ENCODE peak calls at places on chromosomes 2 and 18, in eight cellular contexts. R is Peyer's patch, U is body of pancreas, J is fibroblast of lung, Z is HL-60, K is right lobe of liver, G is BE2C, W is cardiac fibroblast. S is an unnamed sample.

GRCh38 chr2:25375371-25375988 is 33.8 kb upstream of the DNMT3A start:
- DNase-seq in R (no peak), U (no peak), J (no peak), Z (peak), K (no peak), G (no peak), W (no peak), S (no peak)

GRCh38 chr2:72148975-72149555 is 1.4 kb upstream of the CYP26B1 start:
- DNase-seq in R (peak), U (peak), J (peak), Z (no peak), K (peak), G (no peak), W (peak), S (peak)

GRCh38 chr18:10497350-10497749 is 28.5 kb upstream of the NAPG start:
- DNase-seq in R (no peak), U (no peak), J (peak), Z (no peak), K (no peak), G (no peak), W (peak), S (no peak)

GRCh38 chr2:119065146-119065545 is 93.4 kb downstream of the C1QL2 start:
- DNase-seq in R (no peak), U (no peak), J (no peak), Z (no peak), K (no peak), G (no peak), W (no peak), S (no peak)

GRCh38 chr18:68769423-68769822 is 28.5 kb upstream of the CCDC102B start:
- DNase-seq in R (no peak), U (no peak), J (no peak), Z (no peak), K (no peak), G (no peak), W (peak), S (no peak)

GRCh38 chr2:18062892-18063291 is 184.4 kb downstream of the KCNS3 start:
- DNase-seq in R (no peak), U (no peak), J (peak), Z (no peak), K (no peak), G (no peak), W (peak), S (no peak)

GRCh38 chr2:142061733-142062132 is 69.1 kb downstream of the LRP1B start:
- DNase-seq in R (no peak), U (no peak), J (no peak), Z (no peak), K (no peak), G (no peak), W (no peak), S (no peak)

GRCh38 chr18:45774065-45774521 is 50.1 kb downstream of the SLC14A1 start:
- DNase-seq in R (no peak), U (no peak), J (peak), Z (no peak), K (no peak), G (no peak), W (peak), S (no peak)

GRCh38 chr18:40121001-40121400 is 1834.0 kb upstream of the PIK3C3 start:
- DNase-seq in R (no peak), U (no peak), J (no peak), Z (no peak), K (no peak), G (no peak), W (no peak), S (no peak)
- TF ChIP-seq CTCF in R (no peak), U (no peak), J (no peak), Z (no peak), K (no peak), G (no peak), W (no peak), S (no peak)

DNA sequence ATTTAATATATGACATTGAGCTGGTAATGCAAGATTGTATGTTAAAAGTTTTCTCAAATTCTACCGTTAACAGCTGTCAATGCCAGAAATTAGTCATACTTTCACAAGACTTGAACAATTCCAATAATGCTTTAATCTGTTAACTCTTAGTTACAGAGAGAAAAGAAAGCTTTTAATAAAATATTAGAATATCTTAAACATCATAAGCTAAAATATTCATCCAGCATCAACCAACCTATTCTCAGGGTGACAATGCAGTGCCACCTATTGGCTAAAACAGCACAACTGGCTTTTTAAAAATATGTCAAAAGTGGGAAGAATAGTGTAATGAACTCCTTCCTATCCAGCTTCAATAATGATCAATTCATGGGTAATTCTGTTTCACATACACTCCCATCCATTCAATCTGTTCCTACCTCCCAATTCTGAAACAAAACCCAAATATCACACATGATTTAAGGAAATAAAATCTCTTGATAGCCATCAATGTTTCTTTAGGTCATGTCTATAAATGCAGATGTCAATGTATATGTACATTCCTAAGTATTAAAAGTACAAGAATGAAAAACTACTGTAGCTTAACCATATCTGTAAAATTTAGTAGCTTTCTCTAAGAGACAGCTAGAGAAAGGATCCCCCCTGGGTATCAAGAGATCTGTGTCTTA is 79.8 kb upstream of the CCDC141 start:
- DNase-seq in R (no peak), U (no peak), J (peak), Z (no peak), K (no peak), G (no peak), W (peak), S (no peak)
- TF ChIP-seq CTCF in R (no peak), U (peak), J (peak), Z (peak), K (peak), G (peak), W (peak), S (peak)

DNA sequence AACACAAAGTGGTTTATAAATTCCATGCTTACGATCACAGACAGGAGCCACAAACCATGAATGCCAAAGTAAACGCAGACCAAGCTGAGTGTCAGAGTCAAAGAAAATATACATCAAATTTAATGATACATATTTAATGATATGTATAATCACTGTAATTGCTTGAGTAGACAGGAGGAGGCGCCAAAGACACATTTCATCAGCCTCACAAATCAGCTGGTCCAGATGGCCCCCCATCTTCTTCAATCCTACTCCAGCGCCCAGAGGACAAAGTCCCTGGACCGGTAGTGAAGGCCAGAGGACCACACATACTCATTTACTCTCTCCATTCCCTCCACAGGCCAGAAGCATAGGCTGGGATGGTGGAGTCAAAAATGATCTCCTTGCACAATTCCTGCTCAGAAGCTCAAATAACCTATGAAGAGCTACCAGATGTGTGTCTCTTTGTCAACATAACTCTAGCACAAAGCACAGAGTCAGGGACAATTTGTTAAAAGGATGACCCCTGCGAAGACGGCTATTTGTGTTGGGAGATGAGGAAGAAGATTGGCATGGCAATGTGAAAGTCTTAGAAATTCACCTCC is 149.3 kb upstream of the PGAP1 start:
- DNase-seq in R (no peak), U (no peak), J (no peak), Z (peak), K (no peak), G (peak), W (no peak), S (no peak)
- TF ChIP-seq CTCF in R (peak), U (no peak), J (peak), Z (peak), K (peak), G (peak), W (peak), S (no peak)

DNA sequence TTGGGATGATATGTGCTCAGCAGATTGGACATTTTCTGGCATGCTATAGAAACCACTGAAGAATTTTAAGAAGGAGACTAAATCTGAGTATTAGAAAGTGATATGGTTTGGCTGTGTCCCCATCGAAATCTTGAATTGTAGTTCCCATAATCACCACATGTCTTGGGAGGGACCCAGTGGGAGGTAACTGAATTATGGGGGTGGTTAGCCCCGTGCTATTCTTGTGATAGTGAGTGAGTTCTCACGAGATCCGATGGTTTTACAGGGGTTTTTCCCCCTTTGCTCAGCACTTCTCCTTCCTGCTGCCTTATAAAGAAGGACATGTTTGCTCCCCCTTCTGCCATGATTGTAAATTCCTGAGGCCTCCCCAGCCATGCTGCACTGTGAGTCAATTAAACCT is 535.9 kb upstream of the VRK2 start:
- DNase-seq in R (no peak), U (no peak), J (no peak), Z (no peak), K (no peak), G (no peak), W (no peak), S (no peak)
- TF ChIP-seq CTCF in R (no peak), U (no peak), J (no peak), Z (no peak), K (no peak), G (no peak), W (no peak), S (no peak)

DNA sequence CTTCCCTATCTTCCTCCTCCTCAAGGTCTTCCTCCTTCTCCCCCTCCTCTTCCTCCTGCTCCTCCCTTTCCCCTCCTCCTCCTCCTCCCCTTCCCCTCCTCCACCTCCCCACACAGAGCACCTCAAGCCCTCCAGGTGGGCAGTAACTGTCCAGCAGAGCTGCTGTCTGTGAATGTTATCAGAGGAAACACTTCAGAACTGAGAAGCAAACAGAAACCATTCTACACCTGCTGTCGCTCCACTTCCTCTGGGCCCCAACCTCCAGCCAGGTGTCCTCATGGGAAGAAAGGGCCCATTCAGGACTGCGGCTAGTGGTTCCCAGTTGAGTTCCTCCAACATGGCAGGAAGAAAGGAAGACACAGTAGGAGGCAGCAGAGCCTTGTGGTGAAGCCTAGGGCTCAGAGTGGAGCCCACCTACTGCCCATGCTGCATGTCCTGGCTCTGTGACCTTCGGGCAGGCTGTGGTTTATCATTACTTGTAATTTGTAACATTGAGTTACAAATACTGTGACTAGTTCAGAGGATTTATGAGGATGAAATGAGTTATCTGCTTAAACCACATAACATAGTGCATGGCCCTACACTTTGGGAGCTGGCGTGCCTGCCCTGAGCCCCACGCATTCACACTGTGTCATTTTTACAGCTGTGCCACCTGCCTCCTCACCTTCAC is 165.9 kb upstream of the ID2 start:
- DNase-seq in R (no peak), U (no peak), J (no peak), Z (peak), K (no peak), G (no peak), W (no peak), S (no peak)
- TF ChIP-seq CTCF in R (no peak), U (no peak), J (no peak), Z (no peak), K (no peak), G (no peak), W (no peak), S (no peak)

GRCh38 chr2:62293490-62294212 is 97.7 kb downstream of the B3GNT2 start:
- DNase-seq in R (peak), U (peak), J (peak), Z (no peak), K (peak), G (peak), W (peak), S (no peak)

GRCh38 chr2:62300925-62301324 is 105.0 kb downstream of the B3GNT2 start:
- DNase-seq in R (no peak), U (no peak), J (no peak), Z (no peak), K (no peak), G (no peak), W (no peak), S (no peak)

GRCh38 chr2:62296833-62297641 is 101.1 kb downstream of the B3GNT2 start:
- DNase-seq in R (no peak), U (no peak), J (no peak), Z (no peak), K (no peak), G (no peak), W (no peak), S (no peak)

GRCh38 chr2:62296034-62296832 is 100.3 kb downstream of the B3GNT2 start:
- DNase-seq in R (no peak), U (no peak), J (no peak), Z (no peak), K (no peak), G (no peak), W (no peak), S (no peak)

DNA sequence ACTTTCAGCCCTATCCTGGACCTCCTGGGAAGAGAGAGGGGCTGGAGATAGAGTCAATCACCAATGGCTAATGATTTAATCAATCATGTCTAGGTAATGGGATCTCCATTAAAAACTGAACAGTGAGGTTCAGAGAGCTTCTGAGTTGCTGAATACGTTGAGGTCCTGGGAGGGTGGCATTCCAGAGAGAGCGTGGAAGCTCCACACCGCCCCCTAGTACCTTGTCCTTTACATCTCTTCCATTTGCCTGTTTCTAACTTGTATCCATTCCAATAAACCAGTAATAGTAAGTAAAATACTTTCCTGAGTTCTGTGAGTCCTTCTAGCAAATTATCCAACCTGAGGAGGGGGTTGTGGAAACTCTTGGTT is 101.7 kb downstream of the B3GNT2 start:
- DNase-seq in R (no peak), U (peak), J (no peak), Z (no peak), K (no peak), G (no peak), W (peak), S (no peak)
- TF ChIP-seq CTCF in R (no peak), U (peak), J (peak), Z (no peak), K (no peak), G (peak), W (peak), S (no peak)

GRCh38 chr2:67277450-67277849 is 119.7 kb upstream of the ETAA1 start:
- DNase-seq in R (peak), U (peak), J (no peak), Z (no peak), K (no peak), G (no peak), W (no peak), S (no peak)
- TF ChIP-seq CTCF in R (no peak), U (no peak), J (no peak), Z (no peak), K (no peak), G (no peak), W (no peak), S (no peak)

GRCh38 chr2:70936979-70937811 is 1.5 kb downstream of the ATP6V1B1 start:
- DNase-seq in R (no peak), U (peak), J (peak), Z (no peak), K (peak), G (no peak), W (no peak), S (no peak)
- TF ChIP-seq CTCF in R (no peak), U (no peak), J (no peak), Z (no peak), K (no peak), G (no peak), W (no peak), S (no peak)

DNA sequence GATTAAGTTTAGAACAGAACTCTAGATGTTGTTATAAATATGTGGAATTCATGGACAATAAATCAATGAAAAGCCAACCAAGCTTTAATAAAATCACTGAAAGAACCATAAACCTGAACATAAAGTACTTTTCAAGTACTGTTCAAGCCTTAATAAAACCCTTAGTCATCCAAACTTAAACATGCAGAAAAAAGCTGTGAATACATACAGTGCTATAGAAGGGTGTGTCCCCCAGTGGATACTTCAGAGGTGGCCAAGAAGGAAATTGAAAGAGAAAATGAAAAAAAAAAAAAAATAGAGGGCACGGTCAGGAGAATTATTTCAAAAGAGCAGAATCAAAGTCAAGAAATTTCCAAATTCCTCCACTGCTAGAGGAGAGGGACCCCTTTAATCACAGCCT is 141.1 kb downstream of the SP100 start:
- DNase-seq in R (no peak), U (no peak), J (no peak), Z (no peak), K (no peak), G (no peak), W (no peak), S (no peak)
- TF ChIP-seq CTCF in R (no peak), U (no peak), J (no peak), Z (no peak), K (no peak), G (no peak), W (no peak), S (no peak)

GRCh38 chr2:14910659-14911058 is 278.1 kb downstream of the LRATD1 start:
- DNase-seq in R (no peak), U (no peak), J (peak), Z (no peak), K (no peak), G (no peak), W (no peak), S (no peak)

GRCh38 chr2:14903709-14904374 is 271.3 kb downstream of the LRATD1 start:
- DNase-seq in R (peak), U (peak), J (no peak), Z (peak), K (peak), G (peak), W (no peak), S (no peak)

GRCh38 chr2:14909795-14910194 is 277.3 kb downstream of the LRATD1 start:
- DNase-seq in R (no peak), U (no peak), J (no peak), Z (no peak), K (no peak), G (peak), W (no peak), S (no peak)

GRCh38 chr2:14905571-14905970 is 273.1 kb downstream of the LRATD1 start:
- DNase-seq in R (no peak), U (no peak), J (no peak), Z (no peak), K (no peak), G (no peak), W (no peak), S (no peak)

GRCh38 chr2:14907014-14907612 is 274.6 kb downstream of the LRATD1 start:
- DNase-seq in R (no peak), U (no peak), J (no peak), Z (peak), K (no peak), G (no peak), W (no peak), S (no peak)
- TF ChIP-seq CTCF in R (no peak), U (no peak), J (no peak), Z (peak), K (no peak), G (peak), W (no peak), S (no peak)